ENCODE peak calls at places on chromosome 7, in nine cellular contexts. J is stimulated activated CD4-positive, alpha-beta T cell treated with anti-CD3 and anti-CD28 coated beads, Interleukin-15, amount 100 ng/mL, for 48 hours; P is activated CD4-positive, alpha-beta T cell treated with anti-CD3 and anti-CD28 coated beads, Interleukin-2, amount 50 U/mL, for 1 hour; I is left lung; C is HFFc6; E is T-helper 9 cell; B is activated CD8-positive, alpha-beta memory T cell treated with anti-CD3 and anti-CD28 coated beads for 1 hour; H is neural progenitor cell; Q is MV-4-11. U is an unnamed sample.
A peak's percentile ranks its signal among the peaks of the same experiment; 100 is the strongest.

GRCh38 chr7:159140170-159140910 is 4.3 kb downstream of the VIPR2 start:
- DNase-seq in J (no peak), P (no peak), I (no peak), C (no peak), E (no peak), B (no peak), H (no peak), Q (no peak), U (no peak)

GRCh38 chr7:103127006-103127405 is 21.9 kb downstream of the NAPEPLD start:
- DNase-seq in J (no peak), P (no peak), I (no peak), C (no peak), E (no peak), B (no peak), H (no peak), Q (no peak), U (no peak)

GRCh38 chr7:2601907-2602735 is 29.7 kb upstream of the TTYH3 start:
- DNase-seq in J (no peak), P (no peak), I (peak; percentile 61), C (no peak), E (no peak), B (no peak), H (no peak), Q (no peak), U (no peak)

GRCh38 chr7:1422512-1423265 is 36.6 kb downstream of the MICALL2 start:
- DNase-seq in J (no peak), P (no peak), I (no peak), C (no peak), E (no peak), B (no peak), H (no peak), Q (no peak), U (no peak)

GRCh38 chr7:158646766-158647474 is 57.7 kb downstream of the NCAPG2 start:
- DNase-seq in J (peak; percentile 28), P (no peak), I (no peak), C (no peak), E (no peak), B (no peak), H (peak; percentile 60), Q (no peak), U (no peak)

GRCh38 chr7:97971990-97972943 is 17.7 kb downstream of the OCM2 start:
- DNase-seq in J (peak; percentile 85), P (peak; percentile 80), I (peak; percentile 96), C (peak; percentile 58), E (peak; percentile 72), B (peak; percentile 74), H (peak; percentile 63), Q (peak; percentile 79), U (peak; percentile 71)

GRCh38 chr7:1590476-1590875 is 20.6 kb upstream of the PSMG3 start:
- DNase-seq in J (no peak), P (no peak), I (no peak), C (no peak), E (no peak), B (no peak), H (no peak), Q (no peak), U (no peak)

GRCh38 chr7:92967238-92967637 is 130.9 kb upstream of the CDK6 start:
- DNase-seq in J (no peak), P (no peak), I (no peak), C (no peak), E (no peak), B (no peak), H (no peak), Q (no peak), U (no peak)

GRCh38 chr7:149398195-149398820 is 62.6 kb downstream of the ZNF777 start:
- DNase-seq in J (no peak), P (no peak), I (no peak), C (no peak), E (no peak), B (no peak), H (no peak), Q (no peak), U (no peak)

GRCh38 chr7:151080522-151081169 is at the start of gene FASTK:
- DNase-seq in J (peak; percentile 81), P (peak; percentile 85), I (peak; percentile 98), C (peak; percentile 91), E (peak; percentile 82), B (peak; percentile 78), H (peak; percentile 96), Q (peak; percentile 81), U (peak; percentile 85)

GRCh38 chr7:133139350-133139749 is 57.5 kb upstream of the CHCHD3 start:
- DNase-seq in J (no peak), P (no peak), I (no peak), C (peak; percentile 30), E (no peak), B (no peak), H (peak; percentile 67), Q (peak; percentile 34), U (no peak)

GRCh38 chr7:55278321-55278720 is 86.8 kb upstream of the LANCL2 start:
- DNase-seq in J (no peak), P (no peak), I (no peak), C (no peak), E (no peak), B (no peak), H (no peak), Q (no peak), U (no peak)

GRCh38 chr7:143388491-143389101 is 7.5 kb downstream of the ZYX start:
- DNase-seq in J (no peak), P (no peak), I (peak; percentile 78), C (no peak), E (no peak), B (no peak), H (no peak), Q (no peak), U (no peak)

GRCh38 chr7:5591547-5591899 is 167.9 kb upstream of the TNRC18 start:
- DNase-seq in J (no peak), P (no peak), I (no peak), C (peak; percentile 88), E (no peak), B (no peak), H (peak; percentile 71), Q (no peak), U (no peak)

GRCh38 chr7:7550663-7551062 is 15.0 kb upstream of the COL28A1 start:
- DNase-seq in J (no peak), P (no peak), I (no peak), C (no peak), E (no peak), B (no peak), H (no peak), Q (no peak), U (no peak)

GRCh38 chr7:79453558-79454324 is at the start of gene MAGI2:
- DNase-seq in J (no peak), P (no peak), I (peak; percentile 88), C (peak; percentile 75), E (no peak), B (no peak), H (peak; percentile 78), Q (no peak), U (no peak)

GRCh38 chr7:23654508-23654907 is 25.5 kb upstream of the FAM221A start:
- DNase-seq in J (no peak), P (no peak), I (no peak), C (no peak), E (no peak), B (no peak), H (peak; percentile 71), Q (peak; percentile 15), U (no peak)

GRCh38 chr7:4849390-4849789 is 12.4 kb downstream of the PAPOLB start:
- DNase-seq in J (no peak), P (no peak), I (no peak), C (peak; percentile 45), E (no peak), B (no peak), H (peak; percentile 67), Q (peak; percentile 72), U (no peak)

GRCh38 chr7:86574006-86574405 is 69.7 kb upstream of the GRM3 start:
- DNase-seq in J (no peak), P (no peak), I (peak; percentile 55), C (no peak), E (no peak), B (no peak), H (no peak), Q (no peak), U (no peak)

GRCh38 chr7:130099331-130099730 is 29.0 kb downstream of the KLHDC10 start:
- DNase-seq in J (no peak), P (no peak), I (no peak), C (no peak), E (no peak), B (no peak), H (no peak), Q (no peak), U (no peak)

GRCh38 chr7:2510130-2510776 is 9.3 kb upstream of the LFNG start:
- DNase-seq in J (no peak), P (no peak), I (peak; percentile 53), C (no peak), E (no peak), B (no peak), H (no peak), Q (no peak), U (no peak)

GRCh38 chr7:70668606-70669358 is 463.2 kb upstream of the GALNT17 start:
- DNase-seq in J (no peak), P (no peak), I (no peak), C (no peak), E (no peak), B (no peak), H (no peak), Q (no peak), U (no peak)

GRCh38 chr7:107613948-107614347 is 33.9 kb downstream of the BCAP29 start:
- DNase-seq in J (no peak), P (no peak), I (no peak), C (peak; percentile 14), E (no peak), B (no peak), H (no peak), Q (no peak), U (no peak)

GRCh38 chr7:137715101-137715500 is 131.7 kb downstream of the DGKI start:
- DNase-seq in J (no peak), P (no peak), I (no peak), C (no peak), E (no peak), B (no peak), H (no peak), Q (no peak), U (no peak)

GRCh38 chr7:29326872-29327271 is 132.3 kb downstream of the CHN2 start:
- DNase-seq in J (no peak), P (no peak), I (no peak), C (no peak), E (no peak), B (no peak), H (no peak), Q (no peak), U (no peak)

GRCh38 chr7:75054744-75055527 is 18.7 kb downstream of the RCC1L start:
- DNase-seq in J (no peak), P (no peak), I (peak; percentile 57), C (peak; percentile 77), E (no peak), B (no peak), H (no peak), Q (no peak), U (no peak)

GRCh38 chr7:31724696-31725095 is 37.7 kb downstream of the PPP1R17 start:
- DNase-seq in J (no peak), P (no peak), I (no peak), C (no peak), E (no peak), B (no peak), H (no peak), Q (no peak), U (no peak)

GRCh38 chr7:4103352-4104091 is 578.6 kb upstream of the FOXK1 start:
- DNase-seq in J (no peak), P (no peak), I (no peak), C (no peak), E (no peak), B (no peak), H (no peak), Q (peak; percentile 45), U (no peak)

GRCh38 chr7:1986366-1987083 is 246.2 kb downstream of the MAD1L1 start:
- DNase-seq in J (no peak), P (no peak), I (peak; percentile 61), C (no peak), E (no peak), B (no peak), H (no peak), Q (no peak), U (no peak)